ENCODE peak calls at places on chromosomes 1 and 21, in four cellular contexts. T, Q, M and J are unnamed samples. For H3K4me1, the result is how much of the 10 kb centered on the place peaks cover.

GRCh38 chr1:151839457-151840409 is at the start of gene C2CD4D:
- DNase-seq in T (peak), Q (peak), M (peak), J (peak)

GRCh38 chr1:36321119-36321951 is 2.1 kb downstream of the EVA1B start:
- DNase-seq in M (peak), T (peak), Q (peak), J (peak)

GRCh38 chr1:235063068-235063765 is 65.4 kb downstream of the TOMM20 start:
- DNase-seq in Q (peak), T (no peak), M (no peak), J (no peak)

GRCh38 chr1:40029608-40030007 is 10.9 kb upstream of the CAP1 start:
- DNase-seq in Q (no peak), T (no peak), M (no peak), J (peak)

GRCh38 chr1:235867903-235868469 is 1.3 kb upstream of the LYST start:
- DNase-seq in T (no peak), M (no peak), Q (no peak), J (no peak)

GRCh38 chr1:245458761-245459174 is 304.0 kb downstream of the KIF26B start:
- DNase-seq in M (no peak), T (no peak), Q (no peak), J (no peak)

GRCh38 chr1:1910033-1910465 is 5.0 kb upstream of the CALML6 start:
- DNase-seq in Q (no peak), M (no peak), T (no peak), J (no peak)

GRCh38 chr1:155974208-155975165 is 3.9 kb downstream of the ARHGEF2 start:
- DNase-seq in Q (no peak), T (no peak), M (no peak), J (no peak)

GRCh38 chr21:35252831-35253230 is 203.7 kb upstream of the RUNX1 start:
- DNase-seq in T (no peak), M (no peak), Q (no peak), J (no peak)

GRCh38 chr1:107057197-107058133 is 991 bp downstream of the PRMT6 start:
- DNase-seq in Q (peak), T (peak), M (peak), J (peak)

GRCh38 chr1:156706647-156707008 is 1.2 kb upstream of the CRABP2 start:
- DNase-seq in T (peak), M (peak), Q (peak), J (peak)

GRCh38 chr1:28807986-28808385 is 4.0 kb upstream of the OPRD1 start:
- DNase-seq in T (no peak), M (no peak), Q (no peak), J (no peak)

GRCh38 chr1:16117369-16117768 is 38.5 kb downstream of the EPHA2 start:
- DNase-seq in Q (no peak), T (no peak), M (no peak), J (no peak)

GRCh38 chr1:12502300-12503109 is 115.5 kb downstream of the DHRS3 start:
- DNase-seq in Q (no peak), T (no peak), M (no peak), J (no peak)

GRCh38 chr1:227729881-227730629 is 5.0 kb downstream of the JMJD4 start:
- DNase-seq in Q (peak), M (peak), T (peak), J (peak)

GRCh38 chr1:184163674-184164470 is 112.3 kb downstream of the TSEN15 start:
- DNase-seq in M (peak), T (no peak), Q (no peak), J (no peak)

GRCh38 chr1:47568763-47569162 is 130.9 kb downstream of the FOXD2 start:
- DNase-seq in Q (no peak), M (peak), T (no peak), J (no peak)

DNA sequence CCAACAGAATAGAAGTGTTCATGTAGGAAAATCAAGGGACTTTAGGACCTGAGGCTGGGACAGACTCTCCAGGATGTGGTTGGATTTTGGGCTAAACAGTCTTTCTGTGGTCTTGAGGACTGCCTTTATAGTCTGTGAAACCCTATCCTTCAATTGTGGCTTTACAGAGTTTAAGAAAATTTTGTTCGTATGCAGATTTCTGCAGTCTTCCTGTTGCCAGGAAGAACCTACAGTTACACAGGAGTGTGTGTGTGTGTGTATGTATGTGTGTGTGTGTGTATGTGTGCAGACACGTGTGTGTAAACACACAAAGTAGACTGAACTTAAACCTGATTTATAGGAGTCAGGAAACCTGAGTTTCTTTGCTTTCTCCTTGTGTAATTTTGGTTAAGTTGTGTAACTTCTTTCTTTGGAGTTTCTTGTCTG is 22.8 kb downstream of the NEK7 start:
- DNase-seq in T (no peak), Q (no peak), M (no peak), J (no peak)
- H3K27ac ChIP-seq in T (no peak), Q (no peak), M (no peak), J (no peak)

GRCh38 chr1:19206947-19207346 is 3.1 kb downstream of the UBR4 start:
- DNase-seq in M (no peak), Q (no peak), T (no peak), J (peak)
- H3K4me1 ChIP-seq in M (half or more), Q (half or more), T (under half), J (under half)

GRCh38 chr1:201537028-201537427 is 1.9 kb upstream of the NAV1 start:
- DNase-seq in M (peak), Q (no peak), T (no peak), J (no peak)

GRCh38 chr1:201535778-201536245 is 3.1 kb upstream of the NAV1 start:
- DNase-seq in T (no peak), M (peak), Q (no peak), J (no peak)

GRCh38 chr1:201537467-201537866 is 1.5 kb upstream of the NAV1 start:
- DNase-seq in T (no peak), M (no peak), Q (no peak), J (no peak)

GRCh38 chr1:201535046-201535777 is 3.7 kb upstream of the NAV1 start:
- DNase-seq in Q (no peak), T (no peak), M (peak), J (no peak)

GRCh38 chr1:201536542-201536941 is 2.4 kb upstream of the NAV1 start:
- DNase-seq in T (no peak), Q (no peak), M (peak), J (no peak)
- H3K4me3 ChIP-seq in T (no peak), Q (no peak), M (no peak), J (no peak)

GRCh38 chr1:33289858-33290154 is 31.1 kb downstream of the A3GALT2 start:
- DNase-seq in T (no peak), Q (no peak), M (no peak), J (no peak)

GRCh38 chr1:33294071-33295010 is 26.6 kb downstream of the A3GALT2 start:
- DNase-seq in Q (no peak), T (no peak), M (no peak), J (no peak)

GRCh38 chr1:33295450-33296081 is 25.3 kb downstream of the A3GALT2 start:
- DNase-seq in Q (peak), M (peak), T (peak), J (peak)

GRCh38 chr1:33295023-33295422 is 25.9 kb downstream of the A3GALT2 start:
- DNase-seq in Q (no peak), M (no peak), T (peak), J (no peak)

GRCh38 chr1:33292726-33293340 is 28.1 kb downstream of the A3GALT2 start:
- DNase-seq in T (no peak), M (no peak), Q (no peak), J (no peak)
- H3K27ac ChIP-seq in T (no peak), M (no peak), Q (no peak), J (no peak)

GRCh38 chr1:206710457-206710823 is 25.7 kb downstream of the MAPKAPK2 start:
- DNase-seq in M (no peak), T (no peak), Q (no peak), J (no peak)
- H3K4me1 ChIP-seq in M (half or more), T (under half), Q (half or more), J (under half)

DNA sequence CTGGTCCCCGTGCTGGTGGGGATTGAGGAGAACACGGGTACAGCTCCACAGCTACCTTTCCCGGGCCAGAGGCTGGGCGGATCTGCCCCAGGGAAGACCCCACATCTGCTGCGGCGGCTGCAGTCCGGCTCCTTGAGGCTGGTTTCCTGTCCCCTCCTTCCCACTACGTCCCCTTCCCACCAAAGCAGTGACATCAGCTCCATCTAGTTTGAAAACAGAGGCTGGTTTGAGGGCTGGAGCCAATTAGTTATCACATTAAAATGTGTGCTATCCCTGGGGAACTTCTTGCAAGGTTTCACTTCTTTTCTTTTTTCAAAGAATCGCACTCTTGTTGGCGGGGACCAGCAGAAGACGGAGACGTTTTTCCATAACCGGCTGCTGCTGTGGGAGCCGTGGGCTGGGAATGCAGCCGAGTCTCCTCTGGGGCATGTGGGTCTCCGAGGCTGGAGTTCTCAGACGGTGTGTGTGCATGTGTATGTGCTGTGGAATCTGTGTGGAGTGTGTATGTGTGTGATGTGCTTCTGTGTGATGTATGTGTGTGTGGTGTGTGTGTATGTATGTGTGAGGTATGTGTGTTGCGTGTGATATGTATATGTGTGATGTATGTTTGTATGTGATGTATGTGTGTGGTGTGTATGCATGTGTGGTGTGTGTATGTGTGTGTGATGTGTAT is 8.9 kb upstream of the PCBP3 start:
- DNase-seq in Q (no peak), T (no peak), M (no peak), J (peak)
- H3K4me3 ChIP-seq in Q (no peak), T (no peak), M (no peak), J (no peak)

GRCh38 chr1:222933273-222933672 is 118.4 kb downstream of the DISP1 start:
- DNase-seq in Q (no peak), M (no peak), T (no peak), J (no peak)

GRCh38 chr1:222928212-222928611 is 113.4 kb downstream of the DISP1 start:
- DNase-seq in T (peak), Q (peak), M (peak), J (peak)

GRCh38 chr1:222930097-222930496 is 115.3 kb downstream of the DISP1 start:
- DNase-seq in M (no peak), T (no peak), Q (no peak), J (no peak)

GRCh38 chr1:222935239-222935900 is 120.5 kb downstream of the DISP1 start:
- DNase-seq in M (no peak), T (no peak), Q (no peak), J (no peak)

DNA sequence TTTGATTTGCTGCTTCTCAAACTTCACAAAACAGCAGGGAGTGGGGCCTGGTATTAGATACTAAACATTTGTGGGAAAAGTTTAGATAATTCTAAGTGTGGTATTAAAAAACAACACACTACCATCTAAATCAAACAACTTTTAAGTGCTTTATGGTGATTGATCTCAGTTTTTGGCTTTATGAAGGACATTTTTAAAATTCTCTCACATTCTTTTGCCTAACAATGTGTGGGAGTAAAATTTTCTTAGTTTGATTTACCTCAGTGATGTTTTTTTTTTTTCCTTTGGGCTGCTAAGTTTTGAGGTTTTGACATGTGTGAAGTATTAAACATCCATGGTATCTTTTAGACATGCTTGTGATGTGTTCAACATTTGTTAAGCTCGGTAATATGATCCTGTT is 116.2 kb downstream of the DISP1 start:
- DNase-seq in Q (no peak), M (no peak), T (no peak), J (no peak)
- H3K27ac ChIP-seq in Q (peak), M (no peak), T (no peak), J (no peak)

GRCh38 chr1:9689011-9689706 is 37.6 kb downstream of the PIK3CD start:
- DNase-seq in M (peak), T (peak), Q (peak), J (peak)
- H3K4me1 ChIP-seq in M (under half), T (under half), Q (under half), J (under half)

GRCh38 chr1:205141236-205142104 is 19.7 kb upstream of the RBBP5 start:
- DNase-seq in T (peak), Q (peak), M (peak), J (peak)
- H3K4me3 ChIP-seq in T (no peak), Q (no peak), M (no peak), J (no peak)

GRCh38 chr1:51744506-51745303 is 127.8 kb downstream of the OSBPL9 start:
- DNase-seq in T (no peak), Q (no peak), M (no peak), J (no peak)
- H3K27ac ChIP-seq in T (no peak), Q (no peak), M (no peak), J (no peak)